ENCODE peak calls at places on chromosome 16, in nine cellular contexts. One of them, this sample, is unnamed.

GRCh38 chr16:84443166-84443802 is 61.2 kb downstream of the MEAK7 start:
- DNase-seq in NCI-H1092: no peak
- DNase-seq in DMS53: peak
- DNase-seq in NCI-H1694 treated with DMSO at 0.1 percent for 48 hours: no peak
- DNase-seq in NCI-H1436 treated with DMSO at 0.1 percent for 48 hours: no peak
- DNase-seq in cardiac septum: no peak
- DNase-seq in mucosa of gallbladder: peak
- DNase-seq in activated gamma-delta T cell treated with Interleukin-2 at 50 U/mL for 16 hours: no peak
- DNase-seq in MCF 10A: no peak
- DNase-seq in this sample: no peak

GRCh38 chr16:20674684-20675487 is 22.6 kb downstream of the ACSM1 start:
- DNase-seq in activated gamma-delta T cell treated with Interleukin-2 at 50 U/mL for 16 hours: no peak
- DNase-seq in MCF 10A: no peak
- DNase-seq in cardiac septum: no peak
- DNase-seq in NCI-H1436 treated with DMSO at 0.1 percent for 48 hours: no peak
- DNase-seq in NCI-H1694 treated with DMSO at 0.1 percent for 48 hours: no peak
- DNase-seq in NCI-H1092: peak
- DNase-seq in mucosa of gallbladder: no peak
- DNase-seq in DMS53: no peak
- DNase-seq in this sample: no peak

GRCh38 chr16:68452176-68452575 is 3.9 kb upstream of the SMPD3 start:
- DNase-seq in activated gamma-delta T cell treated with Interleukin-2 at 50 U/mL for 16 hours: no peak
- DNase-seq in NCI-H1092: no peak
- DNase-seq in NCI-H1694 treated with DMSO at 0.1 percent for 48 hours: no peak
- DNase-seq in NCI-H1436 treated with DMSO at 0.1 percent for 48 hours: no peak
- DNase-seq in DMS53: no peak
- DNase-seq in mucosa of gallbladder: no peak
- DNase-seq in MCF 10A: no peak
- DNase-seq in cardiac septum: no peak
- DNase-seq in this sample: no peak

GRCh38 chr16:25051446-25052160 is 36.4 kb upstream of the ARHGAP17 start:
- DNase-seq in MCF 10A: no peak
- DNase-seq in DMS53: no peak
- DNase-seq in NCI-H1092: no peak
- DNase-seq in cardiac septum: no peak
- DNase-seq in mucosa of gallbladder: no peak
- DNase-seq in NCI-H1694 treated with DMSO at 0.1 percent for 48 hours: no peak
- DNase-seq in NCI-H1436 treated with DMSO at 0.1 percent for 48 hours: no peak
- DNase-seq in activated gamma-delta T cell treated with Interleukin-2 at 50 U/mL for 16 hours: no peak
- DNase-seq in this sample: no peak

GRCh38 chr16:87926246-87927194 is 9.8 kb downstream of the CA5A start:
- DNase-seq in activated gamma-delta T cell treated with Interleukin-2 at 50 U/mL for 16 hours: no peak
- DNase-seq in NCI-H1436 treated with DMSO at 0.1 percent for 48 hours: no peak
- DNase-seq in mucosa of gallbladder: no peak
- DNase-seq in DMS53: peak
- DNase-seq in MCF 10A: no peak
- DNase-seq in NCI-H1694 treated with DMSO at 0.1 percent for 48 hours: no peak
- DNase-seq in cardiac septum: no peak
- DNase-seq in NCI-H1092: peak
- DNase-seq in this sample: peak

GRCh38 chr16:51565149-51565548 is 414.1 kb upstream of the SALL1 start:
- DNase-seq in DMS53: no peak
- DNase-seq in cardiac septum: no peak
- DNase-seq in NCI-H1436 treated with DMSO at 0.1 percent for 48 hours: no peak
- DNase-seq in NCI-H1694 treated with DMSO at 0.1 percent for 48 hours: no peak
- DNase-seq in mucosa of gallbladder: no peak
- DNase-seq in MCF 10A: no peak
- DNase-seq in NCI-H1092: no peak
- DNase-seq in activated gamma-delta T cell treated with Interleukin-2 at 50 U/mL for 16 hours: no peak
- DNase-seq in this sample: no peak

GRCh38 chr16:89672177-89672941 is 14.1 kb upstream of the CDK10 start:
- DNase-seq in MCF 10A: no peak
- DNase-seq in DMS53: no peak
- DNase-seq in NCI-H1436 treated with DMSO at 0.1 percent for 48 hours: no peak
- DNase-seq in cardiac septum: peak
- DNase-seq in mucosa of gallbladder: no peak
- DNase-seq in NCI-H1694 treated with DMSO at 0.1 percent for 48 hours: no peak
- DNase-seq in activated gamma-delta T cell treated with Interleukin-2 at 50 U/mL for 16 hours: no peak
- DNase-seq in NCI-H1092: no peak
- DNase-seq in this sample: no peak

GRCh38 chr16:19898924-19899604 is 14.4 kb upstream of the GPRC5B start:
- DNase-seq in NCI-H1694 treated with DMSO at 0.1 percent for 48 hours: peak
- DNase-seq in cardiac septum: no peak
- DNase-seq in NCI-H1092: peak
- DNase-seq in activated gamma-delta T cell treated with Interleukin-2 at 50 U/mL for 16 hours: no peak
- DNase-seq in DMS53: peak
- DNase-seq in NCI-H1436 treated with DMSO at 0.1 percent for 48 hours: no peak
- DNase-seq in MCF 10A: peak
- DNase-seq in mucosa of gallbladder: peak
- DNase-seq in this sample: peak

GRCh38 chr16:49443576-49443975 is 70.0 kb downstream of the C16orf78 start:
- DNase-seq in MCF 10A: no peak
- DNase-seq in DMS53: no peak
- DNase-seq in activated gamma-delta T cell treated with Interleukin-2 at 50 U/mL for 16 hours: no peak
- DNase-seq in NCI-H1436 treated with DMSO at 0.1 percent for 48 hours: no peak
- DNase-seq in NCI-H1092: no peak
- DNase-seq in cardiac septum: no peak
- DNase-seq in mucosa of gallbladder: no peak
- DNase-seq in NCI-H1694 treated with DMSO at 0.1 percent for 48 hours: no peak
- DNase-seq in this sample: no peak

GRCh38 chr16:1105888-1106620 is 10.0 kb upstream of the C1QTNF8 start:
- DNase-seq in NCI-H1436 treated with DMSO at 0.1 percent for 48 hours: no peak
- DNase-seq in MCF 10A: peak
- DNase-seq in DMS53: peak
- DNase-seq in NCI-H1694 treated with DMSO at 0.1 percent for 48 hours: no peak
- DNase-seq in activated gamma-delta T cell treated with Interleukin-2 at 50 U/mL for 16 hours: peak
- DNase-seq in NCI-H1092: peak
- DNase-seq in cardiac septum: no peak
- DNase-seq in mucosa of gallbladder: peak
- DNase-seq in this sample: peak

GRCh38 chr16:9625122-9625521 is 533.7 kb downstream of the HAPSTR1 start:
- DNase-seq in DMS53: no peak
- DNase-seq in cardiac septum: no peak
- DNase-seq in mucosa of gallbladder: no peak
- DNase-seq in MCF 10A: no peak
- DNase-seq in NCI-H1092: no peak
- DNase-seq in activated gamma-delta T cell treated with Interleukin-2 at 50 U/mL for 16 hours: no peak
- DNase-seq in NCI-H1694 treated with DMSO at 0.1 percent for 48 hours: no peak
- DNase-seq in NCI-H1436 treated with DMSO at 0.1 percent for 48 hours: no peak
- DNase-seq in this sample: no peak

GRCh38 chr16:4743217-4743897 is 9.0 kb downstream of the DNAAF8 start:
- DNase-seq in NCI-H1436 treated with DMSO at 0.1 percent for 48 hours: no peak
- DNase-seq in activated gamma-delta T cell treated with Interleukin-2 at 50 U/mL for 16 hours: no peak
- DNase-seq in DMS53: no peak
- DNase-seq in mucosa of gallbladder: no peak
- DNase-seq in NCI-H1694 treated with DMSO at 0.1 percent for 48 hours: no peak
- DNase-seq in NCI-H1092: no peak
- DNase-seq in MCF 10A: no peak
- DNase-seq in cardiac septum: no peak
- DNase-seq in this sample: no peak

GRCh38 chr16:23952128-23953041 is 116.6 kb downstream of the PRKCB start:
- DNase-seq in NCI-H1436 treated with DMSO at 0.1 percent for 48 hours: no peak
- DNase-seq in mucosa of gallbladder: peak
- DNase-seq in NCI-H1694 treated with DMSO at 0.1 percent for 48 hours: no peak
- DNase-seq in activated gamma-delta T cell treated with Interleukin-2 at 50 U/mL for 16 hours: peak
- DNase-seq in DMS53: no peak
- DNase-seq in NCI-H1092: peak
- DNase-seq in MCF 10A: no peak
- DNase-seq in cardiac septum: no peak
- DNase-seq in this sample: no peak

GRCh38 chr16:64391009-64391663 is 730.7 kb downstream of the CDH11 start:
- DNase-seq in activated gamma-delta T cell treated with Interleukin-2 at 50 U/mL for 16 hours: no peak
- DNase-seq in NCI-H1436 treated with DMSO at 0.1 percent for 48 hours: no peak
- DNase-seq in NCI-H1694 treated with DMSO at 0.1 percent for 48 hours: no peak
- DNase-seq in mucosa of gallbladder: no peak
- DNase-seq in NCI-H1092: no peak
- DNase-seq in cardiac septum: no peak
- DNase-seq in DMS53: peak
- DNase-seq in MCF 10A: peak
- DNase-seq in this sample: no peak

GRCh38 chr16:79098897-79099296 is 501.6 kb downstream of the MAF start:
- DNase-seq in NCI-H1092: no peak
- DNase-seq in MCF 10A: no peak
- DNase-seq in NCI-H1436 treated with DMSO at 0.1 percent for 48 hours: no peak
- DNase-seq in NCI-H1694 treated with DMSO at 0.1 percent for 48 hours: no peak
- DNase-seq in mucosa of gallbladder: no peak
- DNase-seq in cardiac septum: no peak
- DNase-seq in DMS53: no peak
- DNase-seq in activated gamma-delta T cell treated with Interleukin-2 at 50 U/mL for 16 hours: no peak
- DNase-seq in this sample: no peak

GRCh38 chr16:84063972-84064371 is 21.4 kb upstream of the SLC38A8 start:
- DNase-seq in NCI-H1436 treated with DMSO at 0.1 percent for 48 hours: no peak
- DNase-seq in mucosa of gallbladder: no peak
- DNase-seq in cardiac septum: no peak
- DNase-seq in NCI-H1092: no peak
- DNase-seq in DMS53: no peak
- DNase-seq in NCI-H1694 treated with DMSO at 0.1 percent for 48 hours: no peak
- DNase-seq in activated gamma-delta T cell treated with Interleukin-2 at 50 U/mL for 16 hours: no peak
- DNase-seq in MCF 10A: no peak
- DNase-seq in this sample: no peak

GRCh38 chr16:57374067-57374534 is 1.8 kb downstream of the CX3CL1 start:
- DNase-seq in DMS53: no peak
- DNase-seq in mucosa of gallbladder: no peak
- DNase-seq in NCI-H1694 treated with DMSO at 0.1 percent for 48 hours: no peak
- DNase-seq in cardiac septum: no peak
- DNase-seq in NCI-H1092: no peak
- DNase-seq in activated gamma-delta T cell treated with Interleukin-2 at 50 U/mL for 16 hours: no peak
- DNase-seq in NCI-H1436 treated with DMSO at 0.1 percent for 48 hours: no peak
- DNase-seq in MCF 10A: no peak
- DNase-seq in this sample: no peak

GRCh38 chr16:87227651-87228015 is 89.6 kb downstream of the C16orf95 start:
- DNase-seq in NCI-H1092: no peak
- DNase-seq in NCI-H1436 treated with DMSO at 0.1 percent for 48 hours: no peak
- DNase-seq in cardiac septum: no peak
- DNase-seq in DMS53: no peak
- DNase-seq in MCF 10A: no peak
- DNase-seq in NCI-H1694 treated with DMSO at 0.1 percent for 48 hours: no peak
- DNase-seq in mucosa of gallbladder: no peak
- DNase-seq in activated gamma-delta T cell treated with Interleukin-2 at 50 U/mL for 16 hours: no peak
- DNase-seq in this sample: no peak

GRCh38 chr16:66603537-66604375 is 748 bp upstream of the CMTM3 start:
- DNase-seq in activated gamma-delta T cell treated with Interleukin-2 at 50 U/mL for 16 hours: peak
- DNase-seq in NCI-H1092: no peak
- DNase-seq in NCI-H1436 treated with DMSO at 0.1 percent for 48 hours: peak
- DNase-seq in MCF 10A: no peak
- DNase-seq in mucosa of gallbladder: peak
- DNase-seq in cardiac septum: no peak
- DNase-seq in NCI-H1694 treated with DMSO at 0.1 percent for 48 hours: peak
- DNase-seq in DMS53: no peak
- DNase-seq in this sample: peak

GRCh38 chr16:88560722-88561484 is 9.3 kb upstream of the ZC3H18 start:
- DNase-seq in mucosa of gallbladder: no peak
- DNase-seq in DMS53: no peak
- DNase-seq in NCI-H1092: no peak
- DNase-seq in NCI-H1436 treated with DMSO at 0.1 percent for 48 hours: no peak
- DNase-seq in activated gamma-delta T cell treated with Interleukin-2 at 50 U/mL for 16 hours: no peak
- DNase-seq in MCF 10A: peak
- DNase-seq in NCI-H1694 treated with DMSO at 0.1 percent for 48 hours: no peak
- DNase-seq in cardiac septum: no peak
- DNase-seq in this sample: no peak

GRCh38 chr16:50702725-50703124 is 9.3 kb downstream of the NOD2 start:
- DNase-seq in MCF 10A: peak
- DNase-seq in NCI-H1436 treated with DMSO at 0.1 percent for 48 hours: no peak
- DNase-seq in mucosa of gallbladder: no peak
- DNase-seq in DMS53: no peak
- DNase-seq in cardiac septum: no peak
- DNase-seq in NCI-H1694 treated with DMSO at 0.1 percent for 48 hours: peak
- DNase-seq in activated gamma-delta T cell treated with Interleukin-2 at 50 U/mL for 16 hours: no peak
- DNase-seq in NCI-H1092: no peak
- DNase-seq in this sample: no peak

GRCh38 chr16:50213939-50214519 is 52.3 kb upstream of the ADCY7 start:
- DNase-seq in NCI-H1436 treated with DMSO at 0.1 percent for 48 hours: no peak
- DNase-seq in activated gamma-delta T cell treated with Interleukin-2 at 50 U/mL for 16 hours: no peak
- DNase-seq in cardiac septum: no peak
- DNase-seq in NCI-H1694 treated with DMSO at 0.1 percent for 48 hours: peak
- DNase-seq in DMS53: peak
- DNase-seq in mucosa of gallbladder: no peak
- DNase-seq in MCF 10A: peak
- DNase-seq in NCI-H1092: no peak
- DNase-seq in this sample: no peak

GRCh38 chr16:914453-914852 is 56.3 kb downstream of the LMF1 start:
- DNase-seq in mucosa of gallbladder: no peak
- DNase-seq in DMS53: no peak
- DNase-seq in cardiac septum: no peak
- DNase-seq in NCI-H1092: no peak
- DNase-seq in MCF 10A: peak
- DNase-seq in activated gamma-delta T cell treated with Interleukin-2 at 50 U/mL for 16 hours: no peak
- DNase-seq in NCI-H1694 treated with DMSO at 0.1 percent for 48 hours: no peak
- DNase-seq in NCI-H1436 treated with DMSO at 0.1 percent for 48 hours: no peak
- DNase-seq in this sample: no peak

GRCh38 chr16:996672-997071 is 15.1 kb downstream of the SOX8 start:
- DNase-seq in DMS53: no peak
- DNase-seq in activated gamma-delta T cell treated with Interleukin-2 at 50 U/mL for 16 hours: no peak
- DNase-seq in MCF 10A: no peak
- DNase-seq in NCI-H1694 treated with DMSO at 0.1 percent for 48 hours: no peak
- DNase-seq in NCI-H1436 treated with DMSO at 0.1 percent for 48 hours: no peak
- DNase-seq in mucosa of gallbladder: no peak
- DNase-seq in NCI-H1092: no peak
- DNase-seq in cardiac septum: no peak
- DNase-seq in this sample: no peak

GRCh38 chr16:86609115-86609514 is 30.8 kb downstream of the FOXL1 start:
- DNase-seq in activated gamma-delta T cell treated with Interleukin-2 at 50 U/mL for 16 hours: no peak
- DNase-seq in DMS53: no peak
- DNase-seq in cardiac septum: peak
- DNase-seq in NCI-H1092: no peak
- DNase-seq in NCI-H1436 treated with DMSO at 0.1 percent for 48 hours: no peak
- DNase-seq in MCF 10A: no peak
- DNase-seq in mucosa of gallbladder: no peak
- DNase-seq in NCI-H1694 treated with DMSO at 0.1 percent for 48 hours: no peak
- DNase-seq in this sample: no peak